ENCODE peak calls at places on chromosome 14, in eight cellular contexts. V is tibial nerve, F is ovary, N is breast epithelium, G is IMR-90, E is A549, Q is endothelial cell of umbilical vein, X is HepG2. H is an unnamed sample.

GRCh38 chr14:35895256-35895655 is 69.1 kb downstream of the BRMS1L start:
- DNase-seq in Q (no peak), N (no peak), F (no peak), X (no peak), E (no peak), V (no peak), G (no peak), H (no peak)

GRCh38 chr14:74841230-74842207 is 34.4 kb downstream of the PROX2 start:
- DNase-seq in X (no peak), E (no peak), V (no peak), G (no peak), F (no peak), Q (no peak), N (no peak), H (peak)

GRCh38 chr14:58977366-58977765 is 211.1 kb upstream of the DAAM1 start:
- DNase-seq in N (no peak), F (no peak), G (peak), V (no peak), Q (no peak), X (no peak), E (no peak), H (no peak)

GRCh38 chr14:96131836-96132235 is 72.8 kb upstream of the BDKRB2 start:
- DNase-seq in F (no peak), Q (no peak), G (no peak), E (no peak), X (no peak), V (no peak), N (no peak), H (no peak)

GRCh38 chr14:73824116-73824515 is 27.5 kb upstream of the PTGR2 start:
- DNase-seq in N (no peak), Q (no peak), E (no peak), V (no peak), X (no peak), F (no peak), G (no peak), H (no peak)

GRCh38 chr14:68124885-68125731 is 305.5 kb downstream of the RAD51B start:
- DNase-seq in X (peak), G (peak), Q (no peak), N (no peak), F (no peak), V (no peak), E (peak), H (no peak)

GRCh38 chr14:104239866-104240301 is 101.5 kb downstream of the KIF26A start:
- DNase-seq in E (no peak), X (no peak), F (peak), Q (no peak), V (no peak), N (no peak), G (no peak), H (no peak)

GRCh38 chr14:59321184-59321952 is 132.9 kb downstream of the DAAM1 start:
- DNase-seq in G (peak), X (no peak), Q (peak), V (no peak), F (no peak), N (no peak), E (no peak), H (no peak)

GRCh38 chr14:87896393-87897380 is 96.3 kb downstream of the GALC start:
- DNase-seq in G (peak), E (peak), Q (peak), F (no peak), X (peak), N (no peak), V (no peak), H (peak)

GRCh38 chr14:41973178-41973577 is 366.5 kb downstream of the LRFN5 start:
- DNase-seq in Q (no peak), E (no peak), F (no peak), V (no peak), G (no peak), N (no peak), X (no peak), H (peak)

GRCh38 chr14:105694961-105695360 is 168.6 kb downstream of the TMEM121 start:
- DNase-seq in F (no peak), N (no peak), X (no peak), V (no peak), G (no peak), Q (no peak), E (no peak), H (no peak)

GRCh38 chr14:83463500-83464098 is 1929.9 kb upstream of the SEL1L start:
- DNase-seq in E (peak), V (no peak), F (no peak), Q (peak), X (peak), N (no peak), G (peak), H (peak)

GRCh38 chr14:22478670-22479069 is 110.4 kb downstream of the DAD1 start:
- DNase-seq in X (no peak), N (no peak), F (peak), V (no peak), E (no peak), Q (no peak), G (no peak), H (peak)

GRCh38 chr14:67973415-67973814 is 153.8 kb downstream of the RAD51B start:
- DNase-seq in V (no peak), E (no peak), G (no peak), Q (no peak), F (no peak), X (no peak), N (no peak), H (no peak)

GRCh38 chr14:103629503-103630121 is 601 bp downstream of the KLC1 start:
- DNase-seq in N (peak), E (no peak), V (no peak), F (peak), X (no peak), G (no peak), Q (no peak), H (peak)

DNA sequence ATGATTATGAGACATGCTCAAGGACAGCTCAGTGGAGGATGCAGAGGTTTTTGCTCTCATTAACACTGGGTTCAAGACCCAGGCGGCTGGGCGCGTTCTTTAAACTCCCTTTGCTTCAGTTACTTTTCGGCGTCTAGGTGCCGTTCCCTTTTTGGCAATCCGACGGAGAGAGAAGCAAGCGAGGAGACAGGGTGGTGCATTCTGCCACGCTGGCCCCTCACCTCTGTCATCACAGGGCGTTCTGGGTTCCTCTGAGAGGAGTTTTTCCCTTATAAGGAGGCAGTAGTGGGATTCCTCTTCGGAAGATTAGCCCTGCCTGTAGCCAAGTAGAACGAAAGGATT is 9.0 kb upstream of the NEMF start:
- DNase-seq in N (peak), F (peak), G (peak), X (no peak), V (peak), E (peak), Q (no peak), H (peak)
- TF ChIP-seq POLR2A in N (no peak), F (peak), G (peak), X (no peak), V (no peak), E (peak), Q (no peak), H (peak)

GRCh38 chr14:97349946-97350345 is 552.8 kb downstream of the VRK1 start:
- DNase-seq in X (peak), G (no peak), F (no peak), Q (no peak), E (no peak), N (no peak), V (no peak), H (no peak)

GRCh38 chr14:97350894-97351713 is 553.9 kb downstream of the VRK1 start:
- DNase-seq in G (no peak), N (no peak), V (no peak), Q (no peak), F (no peak), E (no peak), X (no peak), H (no peak)

GRCh38 chr14:97346675-97347074 is 549.5 kb downstream of the VRK1 start:
- DNase-seq in N (no peak), Q (no peak), E (no peak), X (no peak), V (no peak), F (no peak), G (no peak), H (no peak)

GRCh38 chr14:97353102-97353501 is 555.9 kb downstream of the VRK1 start:
- DNase-seq in V (no peak), G (no peak), Q (no peak), N (no peak), X (no peak), F (no peak), E (no peak), H (no peak)

GRCh38 chr14:97350415-97350814 is 553.2 kb downstream of the VRK1 start:
- DNase-seq in N (no peak), Q (no peak), E (no peak), G (no peak), X (no peak), F (no peak), V (no peak), H (no peak)
- TF ChIP-seq CTCF in N (no peak), Q (no peak), E (no peak), G (no peak), X (no peak), F (no peak), V (no peak), H (no peak)

GRCh38 chr14:54440870-54441868 is at the start of gene CNIH1:
- DNase-seq in V (peak), Q (peak), F (peak), X (peak), N (peak), G (peak), E (peak), H (peak)
- TF ChIP-seq POLR2A in V (peak), Q (peak), F (no peak), X (peak), N (no peak), G (peak), E (peak), H (peak)

GRCh38 chr14:100201701-100202100 is 37.2 kb upstream of the YY1 start:
- DNase-seq in N (no peak), X (peak), V (no peak), G (no peak), F (no peak), Q (no peak), E (no peak), H (no peak)

GRCh38 chr14:100202712-100203111 is 36.2 kb upstream of the YY1 start:
- DNase-seq in V (no peak), X (no peak), E (no peak), Q (no peak), G (no peak), N (no peak), F (no peak), H (peak)

GRCh38 chr14:100203146-100203545 is 35.8 kb upstream of the YY1 start:
- DNase-seq in X (no peak), G (no peak), V (no peak), E (no peak), Q (no peak), F (no peak), N (no peak), H (no peak)

GRCh38 chr14:100200311-100200710 is 38.6 kb upstream of the YY1 start:
- DNase-seq in G (no peak), V (no peak), E (no peak), F (no peak), X (no peak), Q (no peak), N (no peak), H (no peak)

DNA sequence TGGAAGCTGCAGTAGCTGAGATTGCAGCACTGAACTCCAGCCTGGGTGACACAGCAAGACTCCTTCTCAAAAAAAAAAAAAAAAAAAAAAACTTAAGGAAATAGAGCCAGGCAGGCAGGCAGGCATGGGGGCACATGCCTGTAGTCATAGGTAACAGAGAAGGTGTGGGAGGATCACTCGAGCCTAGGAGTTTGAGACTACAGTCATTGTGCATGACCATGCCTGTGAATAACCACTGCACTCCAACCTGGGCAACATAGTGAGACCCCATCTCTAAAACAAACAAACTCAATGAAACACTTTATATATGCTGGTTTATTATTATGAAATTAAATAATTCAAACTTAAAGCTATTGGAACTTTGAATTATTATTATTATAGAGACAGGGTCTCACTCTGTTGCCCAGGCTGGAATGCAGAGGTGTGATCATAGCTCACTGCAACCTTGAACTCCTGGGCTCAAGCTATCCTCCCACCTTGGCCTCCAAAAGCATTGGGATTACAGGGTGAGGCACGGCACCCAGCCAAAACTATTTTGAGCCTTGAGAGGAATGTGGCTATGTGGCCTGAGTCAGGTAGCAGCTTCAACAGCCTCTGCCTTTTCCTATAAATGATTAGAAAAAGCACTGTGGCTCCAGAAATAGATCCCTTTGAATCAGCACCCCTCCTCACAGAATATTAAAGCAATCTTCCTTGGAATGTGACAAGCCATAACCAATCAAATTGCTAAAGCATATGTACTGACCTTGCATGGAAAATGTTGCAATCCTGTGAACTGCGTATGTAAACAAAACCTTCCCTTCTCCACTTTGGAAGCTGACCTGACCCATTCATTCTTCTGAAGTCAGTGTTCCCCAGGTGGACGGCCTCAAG is 34.7 kb upstream of the YY1 start:
- DNase-seq in E (peak), V (no peak), N (no peak), Q (no peak), G (peak), F (peak), X (peak), H (no peak)
- TF ChIP-seq CTCF in E (no peak), V (no peak), N (no peak), Q (no peak), G (no peak), F (no peak), X (peak), H (no peak)

GRCh38 chr14:39266871-39267591 is 33.3 kb downstream of the MIA2 start:
- DNase-seq in X (peak), V (peak), G (peak), Q (peak), E (peak), N (peak), F (peak), H (peak)
- TF ChIP-seq POLR2A in X (peak), V (peak), G (peak), Q (peak), E (peak), N (peak), F (peak), H (peak)

GRCh38 chr14:94408546-94409095 is 20.2 kb upstream of the SERPINA1 start:
- DNase-seq in V (no peak), F (no peak), E (no peak), X (no peak), G (no peak), Q (no peak), N (no peak), H (no peak)

GRCh38 chr14:94405481-94405880 is 17.1 kb upstream of the SERPINA1 start:
- DNase-seq in X (no peak), E (no peak), Q (no peak), V (no peak), F (no peak), G (no peak), N (no peak), H (no peak)

GRCh38 chr14:94406910-94407309 is 18.5 kb upstream of the SERPINA1 start:
- DNase-seq in N (no peak), V (no peak), E (no peak), X (no peak), G (no peak), Q (no peak), F (no peak), H (no peak)

GRCh38 chr14:94404561-94404960 is 16.2 kb upstream of the SERPINA1 start:
- DNase-seq in N (no peak), V (no peak), X (no peak), F (no peak), E (no peak), Q (no peak), G (no peak), H (no peak)

GRCh38 chr14:94407906-94408305 is 19.5 kb upstream of the SERPINA1 start:
- DNase-seq in F (no peak), V (no peak), X (no peak), E (no peak), N (no peak), G (no peak), Q (no peak), H (no peak)
- TF ChIP-seq CTCF in F (no peak), V (no peak), X (no peak), E (no peak), N (no peak), G (no peak), Q (no peak), H (no peak)

DNA sequence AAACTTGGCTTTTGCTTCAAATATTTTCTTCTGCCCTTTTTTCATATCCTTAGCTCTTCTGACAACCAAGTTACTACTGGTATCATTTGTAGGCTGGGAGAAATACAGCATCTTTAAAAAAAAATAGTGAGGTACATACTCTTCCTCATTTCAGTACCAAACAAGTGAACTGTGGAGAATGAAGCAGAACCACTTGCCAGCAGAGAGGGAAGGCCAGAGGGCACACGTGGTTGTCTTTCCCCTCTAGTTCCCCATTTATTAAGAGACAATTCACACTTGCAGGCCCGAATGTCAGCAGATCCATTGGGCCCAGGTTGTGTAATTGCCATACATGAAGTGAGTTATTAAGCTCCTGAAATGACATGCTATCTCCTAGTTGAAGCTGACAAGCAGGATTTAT is 3.2 kb downstream of the SUSD6 start:
- DNase-seq in E (no peak), Q (no peak), N (no peak), V (no peak), X (no peak), G (no peak), F (no peak), H (peak)
- TF ChIP-seq POLR2A in E (no peak), Q (no peak), N (no peak), V (no peak), X (no peak), G (no peak), F (no peak), H (no peak)

GRCh38 chr14:60721331-60722162 is 2.6 kb downstream of the SIX4 start:
- DNase-seq in N (no peak), Q (peak), F (peak), E (peak), X (peak), G (peak), V (no peak), H (peak)
- TF ChIP-seq CTCF in N (no peak), Q (peak), F (peak), E (peak), X (peak), G (peak), V (no peak), H (no peak)

GRCh38 chr14:64914237-64914971 is at the start of gene CHURC1:
- DNase-seq in Q (peak), F (peak), E (peak), N (peak), V (peak), G (peak), X (peak), H (peak)
- TF ChIP-seq POLR2A in Q (peak), F (peak), E (peak), N (peak), V (peak), G (peak), X (peak), H (peak)